ENCODE peak calls at places on chromosomes 11 and 22, in five cellular contexts. E, N, L, G and S are unnamed samples. For H3K4me1, the result is how much of the 10 kb centered on the place peaks cover.

GRCh38 chr11:35118906-35119305 is 20.1 kb upstream of the CD44 start:
- DNase-seq in E (no peak), N (no peak), L (no peak), G (no peak), S (no peak)

GRCh38 chr11:102452461-102453285 is at the start of gene TMEM123:
- DNase-seq in E (peak), N (peak), L (peak), G (peak), S (no peak)

GRCh38 chr11:65880844-65881421 is 1.3 kb downstream of the CTSW start:
- DNase-seq in E (no peak), N (no peak), L (no peak), G (no peak), S (no peak)

GRCh38 chr22:48299124-48299523 is 1528.5 kb downstream of the BRD1 start:
- DNase-seq in E (no peak), N (no peak), L (no peak), G (peak), S (no peak)

GRCh38 chr11:19679952-19680823 is 32.4 kb upstream of the NAV2 start:
- DNase-seq in E (peak), N (peak), L (peak), G (peak), S (no peak)

GRCh38 chr11:129285387-129285786 is 90.3 kb upstream of the BARX2 start:
- DNase-seq in E (no peak), N (no peak), L (peak), G (no peak), S (no peak)

GRCh38 chr11:94028436-94028835 is 7.3 kb downstream of the HEPHL1 start:
- DNase-seq in E (no peak), N (no peak), L (no peak), G (no peak), S (no peak)

GRCh38 chr11:16846305-16846704 is 107.9 kb downstream of the C11orf58 start:
- DNase-seq in E (no peak), N (no peak), L (no peak), G (no peak), S (no peak)

GRCh38 chr22:17772963-17773605 is 1.2 kb downstream of the BID start:
- DNase-seq in E (no peak), N (peak), L (no peak), G (peak), S (no peak)

GRCh38 chr22:45905326-45905923 is 71.5 kb downstream of the WNT7B start:
- DNase-seq in E (no peak), N (no peak), L (no peak), G (no peak), S (no peak)

GRCh38 chr11:102849319-102849718 is 5.9 kb upstream of the MMP3 start:
- DNase-seq in E (no peak), N (no peak), L (no peak), G (no peak), S (no peak)

GRCh38 chr22:23047742-23048141 is 22.6 kb upstream of the GNAZ start:
- DNase-seq in E (no peak), N (no peak), L (no peak), G (no peak), S (no peak)

GRCh38 chr22:23045461-23045860 is 24.9 kb upstream of the GNAZ start:
- DNase-seq in E (no peak), N (no peak), L (no peak), G (no peak), S (no peak)

GRCh38 chr22:23042179-23042578 is 28.1 kb upstream of the GNAZ start:
- DNase-seq in E (no peak), N (no peak), L (no peak), G (no peak), S (no peak)

GRCh38 chr22:23044570-23044969 is 25.7 kb upstream of the GNAZ start:
- DNase-seq in E (no peak), N (no peak), L (no peak), G (no peak), S (no peak)

DNA sequence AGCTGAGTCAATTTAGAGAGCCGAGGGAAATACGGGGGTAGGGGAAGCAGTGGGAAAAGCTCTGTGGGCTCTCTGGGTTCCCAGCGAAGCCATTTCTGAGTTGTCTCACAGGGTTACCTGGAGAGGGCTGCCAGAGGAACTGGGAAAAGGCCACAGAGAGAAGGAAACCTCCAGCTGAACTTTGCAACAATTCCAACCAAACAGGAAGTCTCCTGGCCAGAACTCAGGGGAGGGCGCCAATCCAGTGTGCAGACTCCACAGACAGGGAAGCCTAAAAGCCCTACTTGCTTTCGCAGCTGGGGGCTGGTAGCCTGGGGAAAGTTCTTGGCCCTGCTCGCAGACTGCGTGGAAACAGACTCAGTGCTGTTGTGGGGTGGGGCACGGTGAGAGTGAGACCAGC is 23.1 kb upstream of the GNAZ start:
- DNase-seq in E (no peak), N (no peak), L (no peak), G (no peak), S (no peak)
- H3K27ac ChIP-seq in E (no peak), N (no peak), L (no peak), G (no peak), S (no peak)

DNA sequence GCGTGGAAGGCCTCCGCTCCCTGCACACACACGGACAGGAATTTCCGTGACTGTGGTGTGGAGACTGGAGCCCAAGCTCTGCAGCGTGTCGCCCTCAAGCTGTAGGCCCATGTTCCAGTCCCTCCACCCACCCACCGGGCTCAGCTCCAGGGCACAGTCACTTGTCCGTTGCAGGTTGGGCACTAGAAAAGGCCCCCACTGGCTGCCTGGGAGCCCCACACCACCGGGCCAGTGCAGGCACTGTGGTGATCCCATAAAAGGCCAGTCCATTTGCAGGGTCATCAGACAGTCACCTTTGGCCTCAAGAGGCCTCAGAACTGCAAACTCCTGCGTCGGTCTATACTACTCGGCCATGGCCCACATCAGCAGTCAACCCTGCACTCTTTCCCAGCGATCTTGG is 16.3 kb downstream of the RAB36 start:
- DNase-seq in E (no peak), N (no peak), L (no peak), G (no peak), S (no peak)
- H3K4me1 ChIP-seq in E (under half), N (under half), L (under half), G (under half), S (under half)

GRCh38 chr22:42662114-42663021 is 13.2 kb upstream of the CYB5R3 start:
- DNase-seq in E (no peak), N (peak), L (peak), G (peak), S (no peak)
- H3K27ac ChIP-seq in E (no peak), N (peak), L (no peak), G (no peak), S (no peak)

GRCh38 chr11:114062272-114062671 is 2.8 kb downstream of the ZBTB16 start:
- DNase-seq in E (no peak), N (no peak), L (no peak), G (no peak), S (no peak)

GRCh38 chr11:114064216-114064615 is 4.7 kb downstream of the ZBTB16 start:
- DNase-seq in E (no peak), N (peak), L (no peak), G (no peak), S (no peak)

GRCh38 chr11:114065094-114065493 is 5.6 kb downstream of the ZBTB16 start:
- DNase-seq in E (no peak), N (peak), L (no peak), G (no peak), S (no peak)

GRCh38 chr11:114063149-114063828 is 3.8 kb downstream of the ZBTB16 start:
- DNase-seq in E (no peak), N (peak), L (no peak), G (no peak), S (no peak)

GRCh38 chr11:114063829-114064201 is 4.3 kb downstream of the ZBTB16 start:
- DNase-seq in E (no peak), N (peak), L (no peak), G (no peak), S (no peak)
- H3K4me1 ChIP-seq in E (under half), N (half or more), L (under half), G (under half), S (under half)

DNA sequence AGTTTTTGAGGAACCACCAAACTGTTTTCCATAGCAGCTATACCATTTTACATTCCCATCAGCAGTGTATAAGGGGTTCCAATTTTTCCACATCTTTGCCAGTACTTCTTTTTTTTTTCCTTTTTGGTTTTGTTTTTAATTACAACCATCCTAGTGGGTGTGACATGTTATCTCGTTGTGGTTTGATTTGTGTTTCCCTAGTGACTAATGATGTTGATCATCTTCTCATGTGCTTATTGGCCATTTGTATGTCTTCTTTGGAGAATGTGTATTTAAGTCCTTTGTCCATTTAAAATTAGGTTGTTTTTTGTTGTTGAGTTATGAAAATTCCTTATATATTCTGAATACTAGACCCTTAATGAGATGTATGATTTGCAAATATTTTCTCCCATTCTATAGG is 59.3 kb downstream of the STIM1 start:
- DNase-seq in E (no peak), N (no peak), L (no peak), G (no peak), S (no peak)
- H3K27ac ChIP-seq in E (no peak), N (no peak), L (no peak), G (no peak), S (no peak)